ENCODE peak calls at places on chromosome 11, in seven cellular contexts. G, V, T, Y, C, W and Q are unnamed samples.

GRCh38 chr11:31655483-31655882 is 145.9 kb downstream of the ELP4 start:
- DNase-seq in Y (no peak), W (no peak), C (no peak), V (no peak), T (no peak), G (peak; percentile 40), Q (peak; percentile 50)

GRCh38 chr11:106467486-106467885 is 390.0 kb downstream of the AASDHPPT start:
- DNase-seq in C (no peak), G (no peak), Y (no peak), T (no peak), V (no peak), W (no peak), Q (no peak)

GRCh38 chr11:75011357-75011756 is 22.6 kb downstream of the NEU3 start:
- DNase-seq in W (no peak), Y (no peak), V (no peak), C (no peak), G (no peak), T (no peak), Q (no peak)

GRCh38 chr11:86869966-86870570 is 69.7 kb downstream of the PRSS23 start:
- DNase-seq in V (peak; percentile 72), W (peak; percentile 50), Y (peak; percentile 60), C (no peak), G (peak; percentile 77), T (peak; percentile 23), Q (no peak)

GRCh38 chr11:114447892-114448291 is 8.6 kb downstream of the REXO2 start:
- DNase-seq in V (no peak), C (no peak), G (no peak), W (no peak), T (no peak), Y (no peak), Q (no peak)

GRCh38 chr11:35293699-35294098 is 125.7 kb downstream of the SLC1A2 start:
- DNase-seq in Y (no peak), G (no peak), V (no peak), T (no peak), C (no peak), W (no peak), Q (no peak)

GRCh38 chr11:120952503-120953229 is 71.2 kb upstream of the TBCEL start:
- DNase-seq in W (peak; percentile 73), T (peak; percentile 39), C (peak; percentile 59), V (no peak), G (peak; percentile 89), Y (peak; percentile 80), Q (no peak)

GRCh38 chr11:8767466-8768142 is 85.0 kb downstream of the RPL27A start:
- DNase-seq in Y (no peak), T (no peak), G (peak; percentile 48), C (no peak), V (no peak), W (peak; percentile 23), Q (no peak)

GRCh38 chr11:95682552-95682951 is 107.0 kb downstream of the FAM76B start:
- DNase-seq in V (no peak), Y (no peak), W (no peak), C (no peak), T (no peak), G (peak; percentile 96), Q (no peak)

GRCh38 chr11:129117595-129118350 is 74.4 kb downstream of the ARHGAP32 start:
- DNase-seq in V (no peak), G (peak; percentile 82), T (peak; percentile 73), C (peak; percentile 80), Y (peak; percentile 71), W (peak; percentile 29), Q (no peak)

GRCh38 chr11:122234257-122234656 is 118.2 kb upstream of the BLID start:
- DNase-seq in W (no peak), T (no peak), V (no peak), Y (no peak), C (no peak), G (no peak), Q (no peak)

GRCh38 chr11:45922425-45923082 is at the start of gene LARGE2:
- DNase-seq in C (no peak), G (no peak), Y (peak; percentile 50), V (no peak), T (no peak), W (peak; percentile 78), Q (peak; percentile 75)